ENCODE peak calls at places on chromosomes 2 and 18, in four cellular contexts. One of them, this sample, is unnamed. For H3K36me3 and H3K27me3, the result is how much of the 10 kb centered on the place peaks cover.

GRCh38 chr18:25434771-25435461 is 83.0 kb upstream of the ZNF521 start:
- DNase-seq in adipocyte: no peak
- DNase-seq in mammary epithelial cell: no peak
- DNase-seq in effector memory CD4-positive, alpha-beta T cell: no peak
- DNase-seq in this sample: peak

GRCh38 chr2:26035110-26035728 is 1.3 kb downstream of the RAB10 start:
- DNase-seq in effector memory CD4-positive, alpha-beta T cell: no peak
- DNase-seq in adipocyte: peak
- DNase-seq in mammary epithelial cell: peak
- DNase-seq in this sample: no peak

GRCh38 chr2:138493334-138493733 is 8.2 kb upstream of the SPOPL start:
- DNase-seq in adipocyte: no peak
- DNase-seq in effector memory CD4-positive, alpha-beta T cell: no peak
- DNase-seq in mammary epithelial cell: no peak
- DNase-seq in this sample: peak

GRCh38 chr2:109197491-109198480 is 68.8 kb downstream of the SH3RF3 start:
- DNase-seq in effector memory CD4-positive, alpha-beta T cell: no peak
- DNase-seq in mammary epithelial cell: no peak
- DNase-seq in adipocyte: no peak
- DNase-seq in this sample: no peak

GRCh38 chr2:123720760-123721159 is 304.3 kb upstream of the CNTNAP5 start:
- DNase-seq in mammary epithelial cell: no peak
- DNase-seq in effector memory CD4-positive, alpha-beta T cell: no peak
- DNase-seq in adipocyte: no peak
- DNase-seq in this sample: peak

GRCh38 chr2:95323347-95324155 is 26.4 kb downstream of the KCNIP3 start:
- DNase-seq in mammary epithelial cell: peak
- DNase-seq in adipocyte: peak
- DNase-seq in effector memory CD4-positive, alpha-beta T cell: no peak
- DNase-seq in this sample: peak

GRCh38 chr2:43217228-43218220 is 8.9 kb downstream of the ZFP36L2 start:
- DNase-seq in adipocyte: no peak
- DNase-seq in mammary epithelial cell: no peak
- DNase-seq in effector memory CD4-positive, alpha-beta T cell: no peak
- DNase-seq in this sample: peak

GRCh38 chr18:32919799-32920198 is 147.0 kb upstream of the KLHL14 start:
- DNase-seq in mammary epithelial cell: peak
- DNase-seq in effector memory CD4-positive, alpha-beta T cell: no peak
- DNase-seq in adipocyte: no peak
- DNase-seq in this sample: peak

GRCh38 chr2:201366166-201366565 is 9.0 kb upstream of the FLACC1 start:
- DNase-seq in adipocyte: no peak
- DNase-seq in mammary epithelial cell: no peak
- DNase-seq in effector memory CD4-positive, alpha-beta T cell: no peak
- DNase-seq in this sample: no peak

GRCh38 chr2:219557791-219558785 is 13.3 kb downstream of the OBSL1 start:
- DNase-seq in mammary epithelial cell: no peak
- DNase-seq in effector memory CD4-positive, alpha-beta T cell: no peak
- DNase-seq in adipocyte: no peak
- DNase-seq in this sample: no peak

GRCh38 chr18:48547456-48548403 is 8.9 kb downstream of the CTIF start:
- DNase-seq in mammary epithelial cell: peak
- DNase-seq in adipocyte: peak
- DNase-seq in effector memory CD4-positive, alpha-beta T cell: no peak
- DNase-seq in this sample: peak

GRCh38 chr18:78934551-78935225 is 44.9 kb upstream of the SALL3 start:
- DNase-seq in adipocyte: no peak
- DNase-seq in effector memory CD4-positive, alpha-beta T cell: no peak
- DNase-seq in mammary epithelial cell: no peak
- DNase-seq in this sample: no peak

GRCh38 chr2:193517615-193518014 is 1322.9 kb upstream of the TMEFF2 start:
- DNase-seq in adipocyte: peak
- DNase-seq in effector memory CD4-positive, alpha-beta T cell: no peak
- DNase-seq in mammary epithelial cell: peak
- DNase-seq in this sample: peak

GRCh38 chr2:119063146-119063545 is 95.4 kb downstream of the C1QL2 start:
- DNase-seq in adipocyte: no peak
- DNase-seq in effector memory CD4-positive, alpha-beta T cell: no peak
- DNase-seq in mammary epithelial cell: no peak
- DNase-seq in this sample: no peak

GRCh38 chr2:230614913-230615332 is 97.7 kb upstream of the CAB39 start:
- DNase-seq in mammary epithelial cell: peak
- DNase-seq in adipocyte: no peak
- DNase-seq in effector memory CD4-positive, alpha-beta T cell: no peak
- DNase-seq in this sample: peak

GRCh38 chr2:62857139-62857931 is 151.8 kb downstream of the EHBP1 start:
- DNase-seq in adipocyte: no peak
- DNase-seq in effector memory CD4-positive, alpha-beta T cell: no peak
- DNase-seq in mammary epithelial cell: no peak
- DNase-seq in this sample: no peak

GRCh38 chr2:201960300-201960699 is 73.4 kb upstream of the FZD7 start:
- DNase-seq in adipocyte: no peak
- DNase-seq in mammary epithelial cell: no peak
- DNase-seq in effector memory CD4-positive, alpha-beta T cell: no peak
- DNase-seq in this sample: no peak

GRCh38 chr18:42030586-42031182 is 75.7 kb downstream of the PIK3C3 start:
- DNase-seq in adipocyte: peak
- DNase-seq in mammary epithelial cell: no peak
- DNase-seq in effector memory CD4-positive, alpha-beta T cell: no peak
- DNase-seq in this sample: peak

GRCh38 chr2:66888791-66889631 is 454.1 kb downstream of the MEIS1 start:
- DNase-seq in mammary epithelial cell: peak
- DNase-seq in adipocyte: peak
- DNase-seq in effector memory CD4-positive, alpha-beta T cell: no peak
- DNase-seq in this sample: peak

GRCh38 chr18:26711806-26712205 is 153.7 kb downstream of the AQP4 start:
- DNase-seq in adipocyte: no peak
- DNase-seq in mammary epithelial cell: no peak
- DNase-seq in effector memory CD4-positive, alpha-beta T cell: no peak
- DNase-seq in this sample: no peak

GRCh38 chr2:56030062-56030461 is 106.5 kb upstream of the EFEMP1 start:
- DNase-seq in mammary epithelial cell: no peak
- DNase-seq in adipocyte: no peak
- DNase-seq in effector memory CD4-positive, alpha-beta T cell: no peak
- DNase-seq in this sample: no peak

GRCh38 chr2:195471807-195472206 is 185.2 kb upstream of the SLC39A10 start:
- DNase-seq in effector memory CD4-positive, alpha-beta T cell: no peak
- DNase-seq in adipocyte: no peak
- DNase-seq in mammary epithelial cell: no peak
- DNase-seq in this sample: no peak

GRCh38 chr2:221969087-221969829 is 329.5 kb downstream of the PAX3 start:
- DNase-seq in mammary epithelial cell: peak
- DNase-seq in effector memory CD4-positive, alpha-beta T cell: no peak
- DNase-seq in adipocyte: peak
- DNase-seq in this sample: peak

GRCh38 chr2:227888289-227888688 is 16.9 kb downstream of the DAW1 start:
- DNase-seq in effector memory CD4-positive, alpha-beta T cell: no peak
- DNase-seq in adipocyte: no peak
- DNase-seq in mammary epithelial cell: no peak
- DNase-seq in this sample: no peak

GRCh38 chr2:233867993-233868532 is at the start of gene MSL3B:
- DNase-seq in mammary epithelial cell: peak
- DNase-seq in adipocyte: peak
- DNase-seq in effector memory CD4-positive, alpha-beta T cell: no peak
- DNase-seq in this sample: peak

GRCh38 chr2:73386342-73386868 is 769 bp downstream of the ALMS1 start:
- DNase-seq in effector memory CD4-positive, alpha-beta T cell: peak
- DNase-seq in mammary epithelial cell: no peak
- DNase-seq in adipocyte: peak
- DNase-seq in this sample: no peak

GRCh38 chr2:73386894-73387636 is 1.4 kb downstream of the ALMS1 start:
- DNase-seq in adipocyte: peak
- DNase-seq in mammary epithelial cell: no peak
- DNase-seq in effector memory CD4-positive, alpha-beta T cell: no peak
- DNase-seq in this sample: no peak

GRCh38 chr2:73385486-73386341 is at the start of gene ALMS1:
- DNase-seq in effector memory CD4-positive, alpha-beta T cell: peak
- DNase-seq in mammary epithelial cell: peak
- DNase-seq in adipocyte: peak
- DNase-seq in this sample: peak

GRCh38 chr2:73383036-73383435 is 2.6 kb upstream of the ALMS1 start:
- DNase-seq in mammary epithelial cell: no peak
- DNase-seq in adipocyte: no peak
- DNase-seq in effector memory CD4-positive, alpha-beta T cell: no peak
- DNase-seq in this sample: no peak
- H3K4me3 ChIP-seq in mammary epithelial cell: no peak
- H3K4me3 ChIP-seq in adipocyte: no peak
- H3K4me3 ChIP-seq in effector memory CD4-positive, alpha-beta T cell: no peak
- H3K4me3 ChIP-seq in this sample: no peak

GRCh38 chr2:3388412-3388738 is 8.9 kb downstream of the TRAPPC12 start:
- DNase-seq in mammary epithelial cell: no peak
- DNase-seq in effector memory CD4-positive, alpha-beta T cell: no peak
- DNase-seq in adipocyte: no peak
- DNase-seq in this sample: no peak
- H3K36me3 ChIP-seq in mammary epithelial cell: under half
- H3K36me3 ChIP-seq in effector memory CD4-positive, alpha-beta T cell: under half
- H3K36me3 ChIP-seq in adipocyte: under half
- H3K36me3 ChIP-seq in this sample: under half

DNA sequence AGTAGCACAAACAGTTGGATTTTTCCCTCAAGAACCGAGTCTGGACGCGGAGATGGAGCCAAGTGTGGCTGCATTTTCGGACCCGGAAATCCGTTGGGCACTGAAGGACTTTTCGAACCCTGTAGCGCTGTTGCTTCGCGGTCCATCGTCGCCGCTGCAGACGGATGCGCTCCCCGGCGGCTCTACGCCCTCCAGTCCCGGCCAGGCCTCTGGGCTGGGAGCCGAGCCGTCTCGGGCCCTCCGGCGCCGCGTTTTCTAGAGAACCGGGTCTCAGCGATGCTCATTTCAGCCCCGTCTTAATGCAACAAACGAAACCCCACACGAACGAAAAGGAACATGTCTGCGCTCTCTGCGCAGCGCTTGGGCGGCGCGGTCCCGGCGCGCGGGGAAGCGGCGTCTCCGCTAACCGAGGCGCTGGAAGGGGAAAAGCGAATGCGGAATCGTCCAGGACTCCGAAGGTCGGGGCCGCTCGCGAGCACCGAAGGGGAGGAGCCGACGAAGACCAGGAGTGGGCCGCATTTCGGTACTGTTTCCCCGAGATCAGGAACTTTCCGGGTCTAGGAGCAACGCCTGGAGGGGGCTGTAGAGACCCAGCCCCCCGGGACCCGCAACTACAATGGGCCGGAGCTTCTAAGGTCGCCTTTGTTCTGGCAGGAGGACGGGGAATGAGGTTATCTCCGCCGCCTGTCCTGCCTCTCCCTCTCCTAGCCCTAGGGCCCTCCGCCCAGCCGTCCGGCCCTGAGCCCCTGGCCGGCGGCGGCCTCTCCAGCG is 3.2 kb downstream of the EMX1 start:
- DNase-seq in adipocyte: no peak
- DNase-seq in mammary epithelial cell: no peak
- DNase-seq in effector memory CD4-positive, alpha-beta T cell: no peak
- DNase-seq in this sample: no peak
- H3K27me3 ChIP-seq in adipocyte: half or more
- H3K27me3 ChIP-seq in mammary epithelial cell: half or more
- H3K27me3 ChIP-seq in effector memory CD4-positive, alpha-beta T cell: half or more
- H3K27me3 ChIP-seq in this sample: half or more

DNA sequence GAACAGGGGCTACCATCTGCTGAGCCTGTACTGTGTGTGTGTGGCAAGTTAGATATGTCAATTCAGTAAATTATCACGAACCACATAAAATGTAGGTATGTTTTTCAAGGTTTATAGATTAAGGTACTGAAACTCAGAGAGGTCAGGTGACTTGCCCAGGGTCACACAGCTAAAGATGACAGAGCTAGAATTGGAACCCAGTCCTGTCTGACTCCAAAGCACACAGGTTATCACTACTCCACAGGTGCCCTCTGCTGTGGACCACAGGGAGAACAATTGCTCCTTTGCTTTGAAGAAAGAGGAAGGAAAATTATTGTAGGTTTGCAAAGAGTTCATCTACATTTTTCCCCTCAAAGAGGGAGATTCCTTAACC is 229.7 kb upstream of the AGAP1 start:
- DNase-seq in effector memory CD4-positive, alpha-beta T cell: no peak
- DNase-seq in adipocyte: no peak
- DNase-seq in mammary epithelial cell: no peak
- DNase-seq in this sample: no peak
- H3K4me3 ChIP-seq in effector memory CD4-positive, alpha-beta T cell: no peak
- H3K4me3 ChIP-seq in adipocyte: peak
- H3K4me3 ChIP-seq in mammary epithelial cell: no peak
- H3K4me3 ChIP-seq in this sample: no peak

GRCh38 chr2:27038631-27039339 is 6.0 kb downstream of the TMEM214 start:
- DNase-seq in adipocyte: no peak
- DNase-seq in effector memory CD4-positive, alpha-beta T cell: no peak
- DNase-seq in mammary epithelial cell: no peak
- DNase-seq in this sample: no peak
- H3K36me3 ChIP-seq in adipocyte: half or more
- H3K36me3 ChIP-seq in effector memory CD4-positive, alpha-beta T cell: half or more
- H3K36me3 ChIP-seq in mammary epithelial cell: under half
- H3K36me3 ChIP-seq in this sample: under half

This sample was measured in bronchial epithelial cell.